ENCODE peak calls at places on chromosomes 3 and 15, in four cellular contexts. One of them, this sample, is unnamed.

GRCh38 chr15:57552678-57553334 is 38.9 kb upstream of the MYZAP start:
- DNase-seq in epithelial cell of esophagus: peak
- DNase-seq in esophagus muscularis mucosa: no peak
- DNase-seq in coronary artery: no peak
- DNase-seq in this sample: no peak

GRCh38 chr15:93068581-93069199 is 20.3 kb downstream of the RGMA start:
- DNase-seq in epithelial cell of esophagus: no peak
- DNase-seq in esophagus muscularis mucosa: no peak
- DNase-seq in coronary artery: no peak
- DNase-seq in this sample: no peak

GRCh38 chr3:36792342-36792741 is 28.0 kb upstream of the DCLK3 start:
- DNase-seq in epithelial cell of esophagus: peak
- DNase-seq in esophagus muscularis mucosa: peak
- DNase-seq in coronary artery: no peak
- DNase-seq in this sample: peak

GRCh38 chr15:101014921-101015841 is 96.0 kb downstream of the LRRK1 start:
- DNase-seq in epithelial cell of esophagus: peak
- DNase-seq in esophagus muscularis mucosa: peak
- DNase-seq in coronary artery: peak
- DNase-seq in this sample: peak

GRCh38 chr15:32105258-32106248 is 75.2 kb downstream of the CHRNA7 start:
- DNase-seq in epithelial cell of esophagus: no peak
- DNase-seq in esophagus muscularis mucosa: peak
- DNase-seq in coronary artery: no peak
- DNase-seq in this sample: no peak

GRCh38 chr3:37808656-37809055 is 53.0 kb upstream of the CTDSPL start:
- DNase-seq in epithelial cell of esophagus: no peak
- DNase-seq in esophagus muscularis mucosa: no peak
- DNase-seq in coronary artery: no peak
- DNase-seq in this sample: no peak

GRCh38 chr15:101039461-101039860 is 120.3 kb downstream of the LRRK1 start:
- DNase-seq in epithelial cell of esophagus: no peak
- DNase-seq in esophagus muscularis mucosa: no peak
- DNase-seq in coronary artery: no peak
- DNase-seq in this sample: peak

GRCh38 chr3:158167737-158168469 is 58.0 kb downstream of the RSRC1 start:
- DNase-seq in epithelial cell of esophagus: peak
- DNase-seq in esophagus muscularis mucosa: no peak
- DNase-seq in coronary artery: no peak
- DNase-seq in this sample: peak

GRCh38 chr3:74631341-74631740 is 16.9 kb upstream of the CNTN3 start:
- DNase-seq in epithelial cell of esophagus: no peak
- DNase-seq in esophagus muscularis mucosa: no peak
- DNase-seq in coronary artery: no peak
- DNase-seq in this sample: no peak

GRCh38 chr3:13709706-13710105 is 160.8 kb downstream of the FBLN2 start:
- DNase-seq in epithelial cell of esophagus: no peak
- DNase-seq in esophagus muscularis mucosa: peak
- DNase-seq in coronary artery: peak
- DNase-seq in this sample: no peak

GRCh38 chr3:152175576-152175883 is 93.2 kb upstream of the MBNL1 start:
- DNase-seq in epithelial cell of esophagus: peak
- DNase-seq in esophagus muscularis mucosa: no peak
- DNase-seq in coronary artery: no peak
- DNase-seq in this sample: peak

GRCh38 chr3:181896605-181897004 is 184.9 kb downstream of the SOX2 start:
- DNase-seq in epithelial cell of esophagus: no peak
- DNase-seq in esophagus muscularis mucosa: no peak
- DNase-seq in coronary artery: no peak
- DNase-seq in this sample: no peak

GRCh38 chr3:150783334-150783733 is 20.4 kb upstream of the SIAH2 start:
- DNase-seq in epithelial cell of esophagus: no peak
- DNase-seq in esophagus muscularis mucosa: no peak
- DNase-seq in coronary artery: no peak
- DNase-seq in this sample: peak

GRCh38 chr3:149579838-149580542 is 77.8 kb downstream of the WWTR1 start:
- DNase-seq in epithelial cell of esophagus: peak
- DNase-seq in esophagus muscularis mucosa: no peak
- DNase-seq in coronary artery: no peak
- DNase-seq in this sample: no peak

GRCh38 chr3:127081001-127081720 is 98.2 kb downstream of the PLXNA1 start:
- DNase-seq in epithelial cell of esophagus: no peak
- DNase-seq in esophagus muscularis mucosa: no peak
- DNase-seq in coronary artery: no peak
- DNase-seq in this sample: no peak

GRCh38 chr3:12458901-12459300 is 25.4 kb upstream of the TSEN2 start:
- DNase-seq in epithelial cell of esophagus: no peak
- DNase-seq in esophagus muscularis mucosa: no peak
- DNase-seq in coronary artery: no peak
- DNase-seq in this sample: no peak

GRCh38 chr3:177804032-177804431 is 606.8 kb upstream of the TBL1XR1 start:
- DNase-seq in epithelial cell of esophagus: no peak
- DNase-seq in esophagus muscularis mucosa: no peak
- DNase-seq in coronary artery: no peak
- DNase-seq in this sample: no peak

GRCh38 chr15:71813723-71814470 is 3.5 kb downstream of the NR2E3 start:
- DNase-seq in epithelial cell of esophagus: no peak
- DNase-seq in esophagus muscularis mucosa: peak
- DNase-seq in coronary artery: no peak
- DNase-seq in this sample: no peak

GRCh38 chr15:75843618-75844610 is 667 bp downstream of the UBE2Q2 start:
- DNase-seq in epithelial cell of esophagus: peak
- DNase-seq in esophagus muscularis mucosa: no peak
- DNase-seq in coronary artery: peak
- DNase-seq in this sample: peak

GRCh38 chr3:183296944-183297343 is 43.9 kb downstream of the B3GNT5 start:
- DNase-seq in epithelial cell of esophagus: no peak
- DNase-seq in esophagus muscularis mucosa: no peak
- DNase-seq in coronary artery: no peak
- DNase-seq in this sample: no peak

GRCh38 chr15:38684461-38685000 is 119.9 kb upstream of the RASGRP1 start:
- DNase-seq in epithelial cell of esophagus: no peak
- DNase-seq in esophagus muscularis mucosa: no peak
- DNase-seq in coronary artery: no peak
- DNase-seq in this sample: no peak

GRCh38 chr3:71702131-71703024 is 22.8 kb downstream of the EIF4E3 start:
- DNase-seq in epithelial cell of esophagus: peak
- DNase-seq in esophagus muscularis mucosa: no peak
- DNase-seq in coronary artery: no peak
- DNase-seq in this sample: no peak

GRCh38 chr3:151428386-151428785 is 32.5 kb downstream of the IGSF10 start:
- DNase-seq in epithelial cell of esophagus: no peak
- DNase-seq in esophagus muscularis mucosa: peak
- DNase-seq in coronary artery: no peak
- DNase-seq in this sample: no peak

GRCh38 chr3:172140499-172141391 is 101.4 kb downstream of the FNDC3B start:
- DNase-seq in epithelial cell of esophagus: peak
- DNase-seq in esophagus muscularis mucosa: no peak
- DNase-seq in coronary artery: no peak
- DNase-seq in this sample: peak

GRCh38 chr3:162211470-162211869 is 714.9 kb downstream of the OTOL1 start:
- DNase-seq in epithelial cell of esophagus: no peak
- DNase-seq in esophagus muscularis mucosa: no peak
- DNase-seq in coronary artery: no peak
- DNase-seq in this sample: no peak

GRCh38 chr15:98177950-98178848 is 217.7 kb downstream of the ARRDC4 start:
- DNase-seq in epithelial cell of esophagus: peak
- DNase-seq in esophagus muscularis mucosa: no peak
- DNase-seq in coronary artery: no peak
- DNase-seq in this sample: peak

GRCh38 chr3:30332196-30333021 is 274.0 kb upstream of the TGFBR2 start:
- DNase-seq in epithelial cell of esophagus: peak
- DNase-seq in esophagus muscularis mucosa: no peak
- DNase-seq in coronary artery: no peak
- DNase-seq in this sample: no peak

GRCh38 chr3:15317164-15317477 is 15.3 kb downstream of the SH3BP5 start:
- DNase-seq in epithelial cell of esophagus: no peak
- DNase-seq in esophagus muscularis mucosa: no peak
- DNase-seq in coronary artery: no peak
- DNase-seq in this sample: peak

GRCh38 chr15:101306341-101307047 is 11.4 kb upstream of the SNRPA1 start:
- DNase-seq in epithelial cell of esophagus: no peak
- DNase-seq in esophagus muscularis mucosa: no peak
- DNase-seq in coronary artery: no peak
- DNase-seq in this sample: no peak

GRCh38 chr15:26893351-26894065 is 26.6 kb downstream of the GABRA5 start:
- DNase-seq in epithelial cell of esophagus: no peak
- DNase-seq in esophagus muscularis mucosa: no peak
- DNase-seq in coronary artery: no peak
- DNase-seq in this sample: no peak

GRCh38 chr15:26891448-26891881 is 24.6 kb downstream of the GABRA5 start:
- DNase-seq in epithelial cell of esophagus: peak
- DNase-seq in esophagus muscularis mucosa: peak
- DNase-seq in coronary artery: no peak
- DNase-seq in this sample: peak

GRCh38 chr15:26892678-26893077 is 25.8 kb downstream of the GABRA5 start:
- DNase-seq in epithelial cell of esophagus: no peak
- DNase-seq in esophagus muscularis mucosa: no peak
- DNase-seq in coronary artery: no peak
- DNase-seq in this sample: no peak

GRCh38 chr15:26890988-26891387 is 24.1 kb downstream of the GABRA5 start:
- DNase-seq in epithelial cell of esophagus: no peak
- DNase-seq in esophagus muscularis mucosa: no peak
- DNase-seq in coronary artery: no peak
- DNase-seq in this sample: no peak

DNA sequence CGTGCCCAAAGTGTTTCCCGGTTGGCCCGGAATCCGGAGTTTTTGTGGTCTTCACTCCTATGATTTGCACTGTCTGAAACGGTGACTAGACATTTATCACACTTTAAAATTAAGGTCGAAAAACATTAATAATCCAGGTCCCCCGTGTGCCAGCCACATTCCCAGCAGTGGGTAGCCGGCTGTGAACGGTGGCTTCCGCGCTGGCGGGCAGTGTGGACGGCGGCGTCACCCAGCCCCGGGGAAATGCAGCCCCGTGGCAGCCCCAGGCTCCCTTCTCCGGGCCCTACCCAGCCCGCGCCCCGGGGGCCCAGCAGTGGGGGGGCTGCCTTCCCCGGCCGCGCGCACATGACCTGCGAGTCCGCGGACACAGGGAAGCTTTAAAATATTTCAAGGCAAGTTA is 25.3 kb downstream of the GABRA5 start:
- DNase-seq in epithelial cell of esophagus: no peak
- DNase-seq in esophagus muscularis mucosa: peak
- DNase-seq in coronary artery: no peak
- DNase-seq in this sample: no peak
- H3K4me3 ChIP-seq in epithelial cell of esophagus: no peak
- H3K4me3 ChIP-seq in esophagus muscularis mucosa: no peak
- H3K4me3 ChIP-seq in coronary artery: peak
- H3K4me3 ChIP-seq in this sample: no peak

GRCh38 chr15:84747423-84748273 is 744 bp upstream of the ZNF592 start:
- DNase-seq in epithelial cell of esophagus: peak
- DNase-seq in esophagus muscularis mucosa: peak
- DNase-seq in coronary artery: peak
- DNase-seq in this sample: peak
- TF ChIP-seq CTCF in epithelial cell of esophagus: no peak
- TF ChIP-seq CTCF in esophagus muscularis mucosa: no peak
- TF ChIP-seq CTCF in coronary artery: no peak
- TF ChIP-seq CTCF in this sample: peak

DNA sequence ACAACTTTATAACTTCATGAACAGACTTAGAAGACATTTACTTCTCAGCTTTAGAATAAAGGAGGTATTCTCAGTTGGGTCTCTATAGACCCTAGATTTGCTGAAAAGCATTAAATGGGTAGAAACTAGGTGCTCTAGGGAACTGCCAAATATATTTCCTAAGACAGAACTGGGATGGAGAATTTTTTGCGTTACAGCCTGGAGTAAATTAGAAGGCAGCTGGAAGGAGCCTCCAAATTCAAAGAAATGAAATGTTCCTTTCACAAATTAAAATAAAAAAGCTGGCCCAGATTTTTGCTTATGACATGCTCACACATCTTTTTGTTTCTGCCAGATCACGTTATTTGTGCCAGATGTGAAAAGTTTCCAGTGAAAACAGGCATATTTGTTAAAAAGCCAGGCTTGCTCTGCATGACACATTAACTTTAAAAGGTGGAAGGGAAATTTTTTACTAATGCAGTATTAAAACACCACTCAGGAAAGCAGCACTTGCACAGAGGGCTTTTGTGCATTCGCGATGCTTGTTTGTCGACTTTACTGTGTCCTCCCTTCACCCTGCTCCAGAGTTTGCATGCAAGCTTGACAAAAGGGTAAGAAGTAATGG is 23.3 kb upstream of the ACKR4 start:
- DNase-seq in epithelial cell of esophagus: no peak
- DNase-seq in esophagus muscularis mucosa: no peak
- DNase-seq in coronary artery: no peak
- DNase-seq in this sample: peak
- H3K4me3 ChIP-seq in epithelial cell of esophagus: no peak
- H3K4me3 ChIP-seq in esophagus muscularis mucosa: no peak
- H3K4me3 ChIP-seq in coronary artery: no peak
- H3K4me3 ChIP-seq in this sample: no peak

GRCh38 chr15:79434361-79434760 is 2.2 kb downstream of the MINAR1 start:
- DNase-seq in epithelial cell of esophagus: no peak
- DNase-seq in esophagus muscularis mucosa: peak
- DNase-seq in coronary artery: no peak
- DNase-seq in this sample: no peak

GRCh38 chr15:79430901-79431635 is 1.1 kb upstream of the MINAR1 start:
- DNase-seq in epithelial cell of esophagus: no peak
- DNase-seq in esophagus muscularis mucosa: peak
- DNase-seq in coronary artery: no peak
- DNase-seq in this sample: peak

GRCh38 chr15:79432345-79433311 is 492 bp downstream of the MINAR1 start:
- DNase-seq in epithelial cell of esophagus: peak
- DNase-seq in esophagus muscularis mucosa: peak
- DNase-seq in coronary artery: no peak
- DNase-seq in this sample: peak

GRCh38 chr15:79433610-79434009 is 1.5 kb downstream of the MINAR1 start:
- DNase-seq in epithelial cell of esophagus: no peak
- DNase-seq in esophagus muscularis mucosa: peak
- DNase-seq in coronary artery: no peak
- DNase-seq in this sample: no peak

GRCh38 chr15:79431636-79432344 is at the start of gene MINAR1:
- DNase-seq in epithelial cell of esophagus: peak
- DNase-seq in esophagus muscularis mucosa: peak
- DNase-seq in coronary artery: no peak
- DNase-seq in this sample: peak
- TF ChIP-seq CTCF in epithelial cell of esophagus: no peak
- TF ChIP-seq CTCF in esophagus muscularis mucosa: peak
- TF ChIP-seq CTCF in coronary artery: no peak
- TF ChIP-seq CTCF in this sample: no peak

DNA sequence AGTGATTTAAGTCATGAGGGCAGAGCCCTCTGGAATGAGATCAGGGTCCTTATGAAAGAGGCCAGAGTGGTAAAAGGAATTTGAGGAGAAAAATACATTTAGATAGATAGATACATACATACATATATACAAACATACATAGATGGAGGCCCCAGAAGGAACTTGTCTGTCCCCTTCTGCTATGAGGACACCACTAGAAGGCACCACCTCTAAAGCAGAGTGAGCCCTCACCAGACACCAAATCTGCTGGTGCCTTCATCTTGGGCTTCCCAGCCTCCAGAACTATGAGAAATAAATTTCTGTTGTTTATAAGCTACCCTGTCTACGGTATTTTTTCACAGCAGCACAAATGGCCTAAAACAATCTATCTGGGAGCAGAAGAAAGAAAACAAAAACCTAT is 7.9 kb downstream of the TBC1D2B start:
- DNase-seq in epithelial cell of esophagus: no peak
- DNase-seq in esophagus muscularis mucosa: no peak
- DNase-seq in coronary artery: no peak
- DNase-seq in this sample: no peak
- H3K4me3 ChIP-seq in epithelial cell of esophagus: no peak
- H3K4me3 ChIP-seq in esophagus muscularis mucosa: no peak
- H3K4me3 ChIP-seq in coronary artery: no peak
- H3K4me3 ChIP-seq in this sample: no peak

This sample was measured in cardiac fibroblast.